ENCODE peak calls at places on chromosomes 13 and 19, in six cellular contexts. N is GM10248, L is ascending aorta, W is lung, M is Peyer's patch, E is WTC11. Y is an unnamed sample.

GRCh38 chr19:23790641-23791488 is 32.2 kb upstream of the ZNF681 start:
- DNase-seq in E (no peak), L (no peak), W (peak), M (no peak), N (no peak), Y (no peak)

GRCh38 chr13:78657699-78658629 is 991 bp downstream of the OBI1 start:
- DNase-seq in W (no peak), L (no peak), M (no peak), E (no peak), N (peak), Y (no peak)

GRCh38 chr13:30607908-30608307 is 9.8 kb upstream of the USPL1 start:
- DNase-seq in N (peak), E (no peak), M (peak), L (no peak), W (peak), Y (no peak)

GRCh38 chr19:50430888-50431342 is 1.8 kb upstream of the MYBPC2 start:
- DNase-seq in E (no peak), L (no peak), W (no peak), M (peak), N (no peak), Y (no peak)

GRCh38 chr13:33213024-33213795 is 72.3 kb downstream of the STARD13 start:
- DNase-seq in E (no peak), L (no peak), M (no peak), N (no peak), W (no peak), Y (no peak)

GRCh38 chr13:43573361-43573740 is 213.4 kb downstream of the ENOX1 start:
- DNase-seq in M (no peak), N (no peak), W (no peak), L (no peak), E (no peak), Y (no peak)

GRCh38 chr13:113972451-113973217 is 1.2 kb downstream of the C13orf46 start:
- DNase-seq in L (no peak), E (peak), W (no peak), M (peak), N (no peak), Y (peak)

GRCh38 chr19:21092107-21092506 is 10.1 kb downstream of the ZNF714 start:
- DNase-seq in E (no peak), W (no peak), M (no peak), N (no peak), L (no peak), Y (no peak)

GRCh38 chr13:80571346-80572307 is 230.7 kb upstream of the SPRY2 start:
- DNase-seq in E (no peak), W (no peak), L (no peak), N (no peak), M (no peak), Y (no peak)

GRCh38 chr13:29875646-29876045 is 25.2 kb upstream of the UBL3 start:
- DNase-seq in M (no peak), W (no peak), N (no peak), L (no peak), E (no peak), Y (no peak)

GRCh38 chr19:22545751-22546150 is 88.4 kb upstream of the ZNF492 start:
- DNase-seq in L (no peak), M (no peak), E (peak), W (no peak), N (peak), Y (no peak)

GRCh38 chr13:29503041-29503837 is 92.2 kb downstream of the SLC7A1 start:
- DNase-seq in M (no peak), L (no peak), N (no peak), W (no peak), E (peak), Y (no peak)

GRCh38 chr19:8491574-8491973 is 10.9 kb downstream of the PRAM1 start:
- DNase-seq in L (no peak), N (no peak), E (no peak), W (no peak), M (no peak), Y (no peak)

GRCh38 chr19:10288662-10289166 is 1.0 kb upstream of the ICAM5 start:
- DNase-seq in E (peak), N (peak), M (peak), W (peak), L (no peak), Y (peak)

GRCh38 chr13:28394422-28394821 is 100.5 kb downstream of the FLT1 start:
- DNase-seq in N (no peak), W (no peak), M (no peak), E (no peak), L (no peak), Y (no peak)

GRCh38 chr13:113928701-113929627 is 44.9 kb downstream of the C13orf46 start:
- DNase-seq in W (no peak), N (no peak), M (peak), E (peak), L (peak), Y (peak)

GRCh38 chr13:34002141-34002540 is 184.2 kb downstream of the RFC3 start:
- DNase-seq in E (no peak), W (no peak), L (no peak), N (no peak), M (no peak), Y (no peak)

GRCh38 chr13:95541911-95542484 is 10.5 kb upstream of the CLDN10 start:
- DNase-seq in W (no peak), E (no peak), M (no peak), N (no peak), L (no peak), Y (no peak)

GRCh38 chr13:95536629-95537241 is 15.8 kb upstream of the CLDN10 start:
- DNase-seq in E (no peak), W (no peak), N (no peak), M (no peak), L (no peak), Y (no peak)

GRCh38 chr13:95535243-95535642 is 17.3 kb upstream of the CLDN10 start:
- DNase-seq in E (no peak), L (no peak), W (no peak), M (no peak), N (no peak), Y (peak)

GRCh38 chr13:95541308-95541707 is 11.2 kb upstream of the CLDN10 start:
- DNase-seq in W (no peak), M (no peak), L (no peak), E (no peak), N (no peak), Y (no peak)

GRCh38 chr13:95540848-95541247 is 11.7 kb upstream of the CLDN10 start:
- DNase-seq in M (no peak), L (no peak), W (no peak), E (no peak), N (no peak), Y (no peak)
- TF ChIP-seq CTCF in M (no peak), L (no peak), W (no peak), E (no peak), N (no peak), Y (no peak)

GRCh38 chr13:110000534-110001345 is 214.4 kb upstream of the IRS2 start:
- DNase-seq in N (no peak), L (no peak), M (no peak), W (no peak), E (no peak), Y (no peak)
- TF ChIP-seq CTCF in N (no peak), L (no peak), M (no peak), W (no peak), E (no peak), Y (no peak)

GRCh38 chr19:41434450-41434849 is 5.3 kb downstream of the DMAC2 start:
- DNase-seq in M (no peak), E (no peak), L (no peak), N (no peak), W (no peak), Y (no peak)

GRCh38 chr19:41428481-41428859 is 1.3 kb upstream of the B3GNT8 start:
- DNase-seq in W (no peak), M (no peak), N (no peak), L (no peak), E (no peak), Y (no peak)

GRCh38 chr19:41430907-41431306 is 3.7 kb upstream of the B3GNT8 start:
- DNase-seq in W (no peak), L (no peak), E (no peak), N (no peak), M (no peak), Y (no peak)

GRCh38 chr19:41433171-41433570 is 6.0 kb upstream of the B3GNT8 start:
- DNase-seq in N (no peak), W (no peak), E (no peak), M (no peak), L (no peak), Y (no peak)

GRCh38 chr19:41431426-41432386 is 4.5 kb upstream of the B3GNT8 start:
- DNase-seq in E (no peak), N (no peak), L (no peak), M (no peak), W (no peak), Y (no peak)
- TF ChIP-seq CTCF in E (no peak), N (peak), L (no peak), M (peak), W (no peak), Y (peak)

GRCh38 chr19:17448190-17448967 is at the start of gene TMEM221:
- DNase-seq in E (peak), M (peak), L (peak), W (no peak), N (peak), Y (no peak)
- TF ChIP-seq CTCF in E (peak), M (peak), L (no peak), W (no peak), N (peak), Y (peak)

GRCh38 chr13:59120297-59120843 is 1043.4 kb downstream of the DIAPH3 start:
- DNase-seq in L (no peak), W (no peak), N (no peak), E (no peak), M (no peak), Y (no peak)
- TF ChIP-seq CTCF in L (no peak), W (no peak), N (no peak), E (no peak), M (no peak), Y (no peak)

GRCh38 chr13:61111529-61111928 is 304.1 kb downstream of the PCDH20 start:
- DNase-seq in N (no peak), M (no peak), W (no peak), L (no peak), E (no peak), Y (no peak)
- TF ChIP-seq CTCF in N (no peak), M (no peak), W (no peak), L (no peak), E (no peak), Y (no peak)

GRCh38 chr13:102091231-102091630 is 310.6 kb downstream of the FGF14 start:
- DNase-seq in M (no peak), E (peak), N (no peak), W (no peak), L (no peak), Y (no peak)
- TF ChIP-seq CTCF in M (no peak), E (no peak), N (no peak), W (no peak), L (no peak), Y (no peak)

DNA sequence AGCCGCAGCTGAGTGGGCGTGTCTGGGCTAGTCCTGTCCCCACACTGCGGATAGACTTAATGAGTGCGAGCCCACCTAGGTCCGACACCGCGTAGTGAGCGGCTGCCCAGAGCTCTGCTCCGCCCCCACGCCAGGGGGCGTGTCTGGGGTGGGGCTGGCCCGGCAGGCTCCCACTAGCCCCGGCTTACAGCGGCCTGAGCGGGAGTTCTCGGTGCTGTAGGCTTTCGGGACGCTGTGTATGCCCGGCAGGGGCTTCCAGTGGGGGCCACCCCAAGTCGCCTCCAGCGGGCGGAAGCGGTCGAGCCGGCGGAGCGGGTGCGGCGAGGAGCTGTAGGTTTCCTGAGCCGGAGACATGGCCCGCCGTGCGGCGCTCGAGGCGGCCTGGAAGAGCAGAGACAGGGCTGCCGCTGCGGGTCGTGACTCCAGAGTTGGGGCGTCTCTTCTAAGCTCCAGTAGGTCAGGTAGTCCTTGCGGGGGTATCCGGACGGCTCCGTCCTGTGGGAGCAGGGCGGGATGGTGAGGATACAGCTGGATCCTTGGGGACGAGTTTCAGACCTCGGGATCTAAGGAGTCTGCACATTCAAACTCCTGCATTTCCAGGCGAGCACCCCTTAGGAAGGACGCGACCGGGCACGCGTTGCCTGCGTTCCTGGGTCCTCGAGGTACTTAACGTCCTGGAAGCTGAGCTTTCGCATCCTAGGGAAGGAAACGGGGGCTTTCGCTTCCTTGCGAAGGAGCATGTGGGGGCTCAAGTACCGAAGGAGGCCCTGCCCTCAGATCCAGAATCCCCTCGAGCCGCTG is 1.2 kb downstream of the CGB7 start:
- DNase-seq in W (peak), N (peak), E (peak), M (peak), L (peak), Y (peak)
- TF ChIP-seq CTCF in W (no peak), N (peak), E (peak), M (peak), L (no peak), Y (no peak)

DNA sequence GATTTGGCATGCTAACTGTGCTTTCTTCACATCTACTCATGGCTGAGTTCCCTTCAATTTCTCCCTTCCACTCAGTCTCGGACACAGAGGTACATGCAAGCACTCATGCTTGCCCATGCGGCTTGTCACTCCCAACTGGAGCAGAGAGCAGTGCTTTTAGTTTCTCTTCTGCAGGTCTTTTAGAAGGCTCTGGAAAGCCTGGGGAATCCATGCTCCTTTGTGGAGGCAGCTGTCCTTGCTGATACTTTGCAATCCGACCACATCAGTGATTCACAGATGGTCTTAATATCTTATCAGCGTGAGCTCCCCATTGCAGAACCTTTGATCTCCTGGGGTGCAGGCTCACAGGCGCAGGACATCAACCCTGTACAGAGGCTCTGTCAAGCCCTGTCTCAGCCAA is 203.9 kb downstream of the COL4A1 start:
- DNase-seq in E (no peak), N (no peak), L (no peak), W (no peak), M (no peak), Y (no peak)
- TF ChIP-seq CTCF in E (no peak), N (no peak), L (no peak), W (no peak), M (no peak), Y (no peak)

Y was measured in RWPE2.